ENCODE peak calls at places on chromosomes 13 and 19, in six cellular contexts. Z, E, W, Q, H and J are unnamed samples.

GRCh38 chr19:7349231-7349591 is 474 bp downstream of the ARHGEF18 start:
- DNase-seq in Z (no peak), E (no peak), W (no peak), Q (no peak), H (no peak), J (no peak)

GRCh38 chr13:87677043-87677333 is 5.8 kb downstream of the SLITRK5 start:
- DNase-seq in Z (no peak), E (no peak), W (no peak), Q (no peak), H (no peak), J (no peak)

GRCh38 chr13:111947876-111948275 is 119.1 kb upstream of the SOX1 start:
- DNase-seq in Z (no peak), E (no peak), W (no peak), Q (no peak), H (no peak), J (peak)

GRCh38 chr13:57634829-57635165 is 3.3 kb downstream of the PCDH17 start:
- DNase-seq in Z (peak), E (no peak), W (no peak), Q (no peak), H (no peak), J (no peak)

GRCh38 chr13:100673831-100674362 is 698 bp downstream of the TMTC4 start:
- DNase-seq in Z (peak), E (peak), W (peak), Q (no peak), H (peak), J (no peak)

GRCh38 chr13:42645717-42646116 is 71.8 kb downstream of the TNFSF11 start:
- DNase-seq in Z (no peak), E (no peak), W (no peak), Q (peak), H (no peak), J (no peak)

GRCh38 chr19:14677464-14677863 is 2.8 kb upstream of the ADGRE3 start:
- DNase-seq in Z (no peak), E (no peak), W (no peak), Q (no peak), H (no peak), J (no peak)

GRCh38 chr13:32443111-32443510 is 15.2 kb upstream of the N4BP2L1 start:
- DNase-seq in Z (no peak), E (peak), W (peak), Q (no peak), H (no peak), J (no peak)

GRCh38 chr19:17332677-17333581 is 1.7 kb downstream of the ANO8 start:
- DNase-seq in Z (no peak), E (peak), W (no peak), Q (no peak), H (no peak), J (no peak)

GRCh38 chr19:51439021-51439465 is 19.2 kb downstream of the SIGLEC8 start:
- DNase-seq in Z (no peak), E (no peak), W (peak), Q (no peak), H (no peak), J (no peak)

GRCh38 chr19:19034204-19034624 is 811 bp downstream of the ARMC6 start:
- DNase-seq in Z (no peak), E (peak), W (no peak), Q (no peak), H (peak), J (no peak)

GRCh38 chr13:38624822-38625221 is 62.1 kb upstream of the FREM2 start:
- DNase-seq in Z (no peak), E (no peak), W (no peak), Q (no peak), H (no peak), J (no peak)

GRCh38 chr19:15238639-15239155 is 6.4 kb upstream of the EPHX3 start:
- DNase-seq in Z (peak), E (no peak), W (no peak), Q (no peak), H (no peak), J (no peak)

GRCh38 chr19:49149652-49150105 is 5.5 kb downstream of the HRC start:
- DNase-seq in Z (peak), E (peak), W (peak), Q (no peak), H (peak), J (peak)

GRCh38 chr19:52665529-52665928 is 27.4 kb upstream of the ZNF83 start:
- DNase-seq in Z (no peak), E (no peak), W (no peak), Q (no peak), H (no peak), J (no peak)

GRCh38 chr19:35861640-35862160 is 5.0 kb downstream of the KIRREL2 start:
- DNase-seq in Z (no peak), E (no peak), W (no peak), Q (no peak), H (no peak), J (no peak)

GRCh38 chr13:30738526-30738925 is 3.2 kb downstream of the ALOX5AP start:
- DNase-seq in Z (no peak), E (no peak), W (no peak), Q (no peak), H (no peak), J (peak)

GRCh38 chr19:14091086-14091884 is 734 bp upstream of the SAMD1 start:
- DNase-seq in Z (no peak), E (peak), W (peak), Q (no peak), H (no peak), J (peak)

GRCh38 chr13:67048084-67048792 is 181.9 kb downstream of the PCDH9 start:
- DNase-seq in Z (no peak), E (no peak), W (no peak), Q (no peak), H (no peak), J (no peak)

GRCh38 chr13:38473305-38473704 is 123.7 kb downstream of the UFM1 start:
- DNase-seq in Z (no peak), E (no peak), W (no peak), Q (no peak), H (no peak), J (no peak)

GRCh38 chr19:14150770-14151661 is 14.6 kb upstream of the ASF1B start:
- DNase-seq in Z (no peak), E (no peak), W (no peak), Q (no peak), H (no peak), J (no peak)

GRCh38 chr19:932647-933552 is 7.1 kb downstream of the ARID3A start:
- DNase-seq in Z (peak), E (peak), W (peak), Q (no peak), H (peak), J (no peak)

GRCh38 chr13:69828527-69828926 is 279.1 kb upstream of the ATXN8OS start:
- DNase-seq in Z (no peak), E (no peak), W (no peak), Q (no peak), H (no peak), J (no peak)

GRCh38 chr13:46748300-46748699 is 48.7 kb downstream of the ESD start:
- DNase-seq in Z (no peak), E (no peak), W (no peak), Q (no peak), H (no peak), J (no peak)

GRCh38 chr13:80436571-80437169 is 95.7 kb upstream of the SPRY2 start:
- DNase-seq in Z (no peak), E (no peak), W (peak), Q (no peak), H (no peak), J (no peak)

GRCh38 chr19:47598407-47599349 is 10.3 kb upstream of the BICRA start:
- DNase-seq in Z (peak), E (peak), W (peak), Q (peak), H (peak), J (peak)
- TF ChIP-seq CTCF in Z (no peak), E (no peak), W (no peak), Q (no peak), H (no peak), J (no peak)

GRCh38 chr19:10134040-10134439 is 14.3 kb upstream of the EIF3G start:
- DNase-seq in Z (no peak), E (no peak), W (no peak), Q (no peak), H (no peak), J (no peak)
- TF ChIP-seq POLR2A in Z (no peak), E (no peak), W (no peak), Q (no peak), H (no peak), J (no peak)

GRCh38 chr19:58380736-58381459 is at the start of gene ZNF837:
- DNase-seq in Z (peak), E (peak), W (peak), Q (peak), H (peak), J (peak)
- TF ChIP-seq EP300 in Z (peak), E (no peak), W (peak), Q (no peak), H (no peak), J (no peak)

GRCh38 chr19:33627962-33628839 is 6.4 kb downstream of the CHST8 start:
- DNase-seq in Z (no peak), E (no peak), W (no peak), Q (no peak), H (no peak), J (peak)
- TF ChIP-seq CTCF in Z (no peak), E (no peak), W (no peak), Q (no peak), H (no peak), J (no peak)